ENCODE peak calls at places on chromosomes 13 and 19, in five cellular contexts. U, K, G, N and I are unnamed samples.

GRCh38 chr19:18119243-18120105 is 21.9 kb downstream of the MAST3 start:
- DNase-seq in U (peak; percentile 47), K (no peak), G (peak; percentile 53), N (no peak), I (no peak)

GRCh38 chr13:31385534-31385933 is 185.8 kb downstream of the B3GLCT start:
- DNase-seq in U (no peak), K (no peak), G (no peak), N (no peak), I (no peak)

GRCh38 chr13:114019367-114019766 is 45.5 kb upstream of the C13orf46 start:
- DNase-seq in U (peak; percentile 61), K (no peak), G (peak; percentile 49), N (no peak), I (no peak)

GRCh38 chr19:55866521-55866920 is 30.2 kb downstream of the NLRP4 start:
- DNase-seq in U (no peak), K (no peak), G (no peak), N (no peak), I (no peak)

GRCh38 chr13:49693191-49693733 is 2.0 kb upstream of the EBPL start:
- DNase-seq in U (no peak), K (no peak), G (no peak), N (peak; percentile 22), I (no peak)

GRCh38 chr19:30666301-30666803 is 294.2 kb downstream of the ZNF536 start:
- DNase-seq in U (peak; percentile 44), K (no peak), G (peak; percentile 39), N (peak; percentile 13), I (peak; percentile 86)

GRCh38 chr19:16088985-16089846 is 12.9 kb downstream of the TPM4 start:
- DNase-seq in U (no peak), K (no peak), G (no peak), N (no peak), I (no peak)

GRCh38 chr13:113973218-113974164 is at the start of gene C13orf46:
- DNase-seq in U (no peak), K (no peak), G (no peak), N (no peak), I (no peak)

GRCh38 chr13:54845351-54845965 is 1816.8 kb downstream of the OLFM4 start:
- DNase-seq in U (no peak), K (no peak), G (no peak), N (no peak), I (no peak)

GRCh38 chr13:60286707-60287106 is 110.3 kb upstream of the TDRD3 start:
- DNase-seq in U (no peak), K (no peak), G (no peak), N (no peak), I (no peak)

GRCh38 chr19:45450042-45450380 is 17.8 kb upstream of the FOSB start:
- DNase-seq in U (no peak), K (no peak), G (no peak), N (no peak), I (no peak)

GRCh38 chr19:6677495-6677894 is 7.5 kb upstream of the TNFSF14 start:
- DNase-seq in U (no peak), K (no peak), G (no peak), N (no peak), I (no peak)

GRCh38 chr13:77584111-77584510 is 48.6 kb downstream of the SCEL start:
- DNase-seq in U (no peak), K (no peak), G (no peak), N (no peak), I (no peak)

GRCh38 chr19:33726756-33727155 is 69.9 kb upstream of the KCTD15 start:
- DNase-seq in U (no peak), K (no peak), G (no peak), N (no peak), I (no peak)

GRCh38 chr13:110232146-110232545 is 74.8 kb downstream of the COL4A1 start:
- DNase-seq in U (no peak), K (no peak), G (no peak), N (no peak), I (no peak)

GRCh38 chr13:99911069-99911964 is 60.2 kb downstream of the ZIC5 start:
- DNase-seq in U (no peak), K (no peak), G (no peak), N (no peak), I (no peak)

GRCh38 chr19:53657778-53658177 is 26.0 kb downstream of the DPRX start:
- DNase-seq in U (no peak), K (no peak), G (no peak), N (no peak), I (no peak)

GRCh38 chr13:65095118-65095517 is 2135.0 kb downstream of the PCDH9 start:
- DNase-seq in U (no peak), K (no peak), G (no peak), N (no peak), I (no peak)

GRCh38 chr19:13502231-13502630 is 4.0 kb downstream of the CACNA1A start:
- DNase-seq in U (no peak), K (no peak), G (no peak), N (no peak), I (no peak)

GRCh38 chr19:15701757-15702589 is 25.9 kb upstream of the OR10H2 start:
- DNase-seq in U (no peak), K (no peak), G (no peak), N (no peak), I (no peak)

GRCh38 chr19:48333467-48334384 is 8.4 kb downstream of the EMP3 start:
- DNase-seq in U (peak; percentile 92), K (peak; percentile 80), G (peak; percentile 91), N (peak; percentile 91), I (peak; percentile 90)

GRCh38 chr13:46575321-46575721 is 22.4 kb downstream of the LRCH1 start:
- DNase-seq in U (no peak), K (no peak), G (no peak), N (peak; percentile 89), I (no peak)

GRCh38 chr19:18062043-18062442 is 24.7 kb downstream of the IL12RB1 start:
- DNase-seq in U (no peak), K (peak; percentile 71), G (no peak), N (no peak), I (no peak)

GRCh38 chr13:70385852-70386251 is 277.6 kb upstream of the KLHL1 start:
- DNase-seq in U (no peak), K (no peak), G (no peak), N (no peak), I (no peak)

GRCh38 chr19:6459356-6460098 is at the start of gene SLC25A23:
- DNase-seq in U (peak; percentile 55), K (peak; percentile 78), G (peak; percentile 60), N (peak; percentile 64), I (peak; percentile 82)

GRCh38 chr13:25738342-25738771 is 313.5 kb downstream of the SHISA2 start:
- DNase-seq in U (no peak), K (peak; percentile 44), G (no peak), N (no peak), I (no peak)

GRCh38 chr19:39916851-39917396 is 17.5 kb downstream of the FCGBP start:
- DNase-seq in U (no peak), K (no peak), G (no peak), N (no peak), I (no peak)

GRCh38 chr19:4186087-4186993 is 3.9 kb downstream of the ANKRD24 start:
- DNase-seq in U (peak; percentile 84), K (peak; percentile 43), G (peak; percentile 87), N (peak; percentile 58), I (peak; percentile 66)

GRCh38 chr13:94558721-94559120 is 37.2 kb downstream of the TGDS start:
- DNase-seq in U (peak; percentile 37), K (no peak), G (no peak), N (no peak), I (no peak)

GRCh38 chr19:38263696-38264485 is 482 bp upstream of the SPINT2 start:
- DNase-seq in U (peak; percentile 79), K (no peak), G (peak; percentile 66), N (peak; percentile 45), I (peak; percentile 80)

GRCh38 chr19:44954278-44954648 is 917 bp upstream of the CLPTM1 start:
- DNase-seq in U (no peak), K (no peak), G (no peak), N (no peak), I (no peak)

GRCh38 chr19:48524728-48525127 is 13.1 kb upstream of the LMTK3 start:
- DNase-seq in U (no peak), K (no peak), G (no peak), N (no peak), I (no peak)

GRCh38 chr13:32135655-32136054 is 104.1 kb downstream of the FRY start:
- DNase-seq in U (no peak), K (no peak), G (no peak), N (peak; percentile 89), I (no peak)